ENCODE peak calls at places on chromosomes 7 and 10, in ten cellular contexts. V, G, D, Y, O, A, F, L, H and E are unnamed samples.

GRCh38 chr10:101558206-101558605 is 29.9 kb downstream of the POLL start:
- DNase-seq in V (no peak), G (no peak), D (no peak), Y (no peak), O (no peak), A (no peak), F (peak), L (no peak), H (peak), E (no peak)

GRCh38 chr10:58956926-58957325 is 219.5 kb upstream of the PHYHIPL start:
- DNase-seq in V (no peak), G (peak), D (peak), Y (no peak), O (no peak), A (no peak), F (no peak), L (no peak), H (no peak), E (no peak)

GRCh38 chr7:35003679-35004278 is 33.5 kb downstream of the DPY19L1 start:
- DNase-seq in V (peak), G (peak), D (peak), Y (no peak), O (no peak), A (no peak), F (peak), L (peak), H (no peak), E (peak)

GRCh38 chr10:117477961-117478670 is 64.4 kb upstream of the EMX2 start:
- DNase-seq in V (peak), G (peak), D (peak), Y (peak), O (no peak), A (no peak), F (peak), L (peak), H (no peak), E (peak)

GRCh38 chr7:128879939-128880746 is 17.5 kb downstream of the ATP6V1F start:
- DNase-seq in V (peak), G (no peak), D (peak), Y (peak), O (no peak), A (peak), F (peak), L (peak), H (no peak), E (peak)

GRCh38 chr10:109504401-109504800 is 418.9 kb downstream of the XPNPEP1 start:
- DNase-seq in V (no peak), G (no peak), D (no peak), Y (no peak), O (no peak), A (no peak), F (no peak), L (no peak), H (no peak), E (no peak)

GRCh38 chr10:88565072-88565471 is 18.0 kb downstream of the RNLS start:
- DNase-seq in V (no peak), G (peak), D (no peak), Y (no peak), O (peak), A (peak), F (peak), L (peak), H (peak), E (no peak)

GRCh38 chr10:109977382-109977806 is 30.4 kb upstream of the ADD3 start:
- DNase-seq in V (no peak), G (no peak), D (peak), Y (no peak), O (no peak), A (no peak), F (no peak), L (no peak), H (no peak), E (no peak)

GRCh38 chr10:116787893-116788665 is 45.7 kb upstream of the HSPA12A start:
- DNase-seq in V (peak), G (peak), D (peak), Y (peak), O (peak), A (peak), F (peak), L (peak), H (peak), E (peak)

GRCh38 chr10:51063659-51064535 is 10.4 kb upstream of the PRKG1 start:
- DNase-seq in V (no peak), G (peak), D (peak), Y (peak), O (peak), A (peak), F (peak), L (peak), H (peak), E (no peak)

GRCh38 chr10:3091346-3091787 is 24.0 kb downstream of the PFKP start:
- DNase-seq in V (no peak), G (peak), D (peak), Y (no peak), O (no peak), A (no peak), F (peak), L (peak), H (no peak), E (peak)

GRCh38 chr10:49592726-49593563 is 17.2 kb upstream of the SLC18A3 start:
- DNase-seq in V (peak), G (peak), D (no peak), Y (peak), O (peak), A (peak), F (peak), L (peak), H (peak), E (peak)

GRCh38 chr7:40922316-40922670 is 780.6 kb downstream of the INHBA start:
- DNase-seq in V (no peak), G (no peak), D (peak), Y (no peak), O (no peak), A (no peak), F (peak), L (no peak), H (no peak), E (peak)

GRCh38 chr7:12674861-12675260 is 12.6 kb upstream of the ARL4A start:
- DNase-seq in V (peak), G (no peak), D (no peak), Y (peak), O (peak), A (peak), F (peak), L (peak), H (peak), E (no peak)

GRCh38 chr7:85587777-85588176 is 400.9 kb upstream of the SEMA3D start:
- DNase-seq in V (no peak), G (no peak), D (no peak), Y (no peak), O (no peak), A (no peak), F (no peak), L (no peak), H (no peak), E (no peak)

GRCh38 chr10:124678566-124679240 is 65.5 kb downstream of the FAM53B start:
- DNase-seq in V (no peak), G (no peak), D (no peak), Y (no peak), O (no peak), A (no peak), F (no peak), L (no peak), H (no peak), E (no peak)

GRCh38 chr7:713488-714230 is 12.8 kb upstream of the DNAAF5 start:
- DNase-seq in V (no peak), G (no peak), D (no peak), Y (no peak), O (no peak), A (no peak), F (no peak), L (no peak), H (no peak), E (no peak)

GRCh38 chr10:100978121-100978895 is 9.0 kb downstream of the MRPL43 start:
- DNase-seq in V (no peak), G (no peak), D (no peak), Y (no peak), O (no peak), A (no peak), F (no peak), L (no peak), H (no peak), E (no peak)

GRCh38 chr7:154423219-154423618 is 371.0 kb downstream of the DPP6 start:
- DNase-seq in V (no peak), G (no peak), D (no peak), Y (no peak), O (no peak), A (no peak), F (no peak), L (no peak), H (no peak), E (no peak)

GRCh38 chr10:96043895-96044580 is 655 bp downstream of the CCNJ start:
- DNase-seq in V (peak), G (no peak), D (peak), Y (peak), O (peak), A (peak), F (peak), L (peak), H (peak), E (peak)

GRCh38 chr10:26460736-26461135 is 22.6 kb downstream of the APBB1IP start:
- DNase-seq in V (no peak), G (no peak), D (no peak), Y (no peak), O (no peak), A (no peak), F (no peak), L (no peak), H (no peak), E (no peak)

GRCh38 chr7:18798018-18798906 is 302.7 kb downstream of the HDAC9 start:
- DNase-seq in V (no peak), G (no peak), D (peak), Y (no peak), O (no peak), A (no peak), F (no peak), L (no peak), H (no peak), E (no peak)

GRCh38 chr7:29105191-29105590 is 41.1 kb downstream of the CPVL start:
- DNase-seq in V (no peak), G (peak), D (no peak), Y (no peak), O (no peak), A (no peak), F (peak), L (no peak), H (no peak), E (no peak)

GRCh38 chr10:66353422-66353821 is 572.4 kb upstream of the LRRTM3 start:
- DNase-seq in V (no peak), G (no peak), D (no peak), Y (no peak), O (no peak), A (no peak), F (no peak), L (no peak), H (no peak), E (no peak)

GRCh38 chr10:14588084-14588937 is 186.4 kb downstream of the FAM107B start:
- DNase-seq in V (no peak), G (no peak), D (peak), Y (no peak), O (no peak), A (no peak), F (no peak), L (peak), H (no peak), E (peak)

GRCh38 chr10:129467346-129468119 is 492 bp downstream of the MGMT start:
- DNase-seq in V (no peak), G (no peak), D (no peak), Y (no peak), O (peak), A (no peak), F (peak), L (peak), H (no peak), E (no peak)

DNA sequence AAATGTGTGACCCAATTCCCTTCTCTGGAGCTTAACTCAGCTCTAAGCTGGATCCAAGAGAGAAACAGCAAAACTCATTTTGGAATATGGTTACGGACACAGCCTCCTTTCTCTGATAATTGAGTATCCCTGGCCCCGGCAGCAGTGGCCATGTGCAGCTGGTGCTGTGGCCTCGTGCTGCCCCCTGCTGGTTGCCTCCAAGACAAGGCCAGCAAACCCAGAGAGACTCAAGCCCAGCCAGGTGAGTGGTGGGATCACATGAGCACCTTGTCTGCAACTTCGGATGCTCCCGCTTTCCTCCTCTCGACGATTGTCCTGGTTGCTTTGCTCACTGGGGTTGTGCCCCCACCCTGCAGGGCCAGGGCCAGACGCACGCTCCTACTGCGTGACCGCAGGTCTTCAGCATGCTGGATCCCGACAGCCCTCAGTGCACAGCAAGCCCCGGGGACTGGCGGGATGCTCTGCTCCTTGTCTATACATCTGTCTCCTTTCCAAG is 19.4 kb downstream of the SFTPD start:
- DNase-seq in V (peak), G (peak), D (peak), Y (peak), O (peak), A (peak), F (peak), L (peak), H (peak), E (no peak)
- H2AFZ ChIP-seq in V (peak), G (peak), D (peak), Y (peak), O (no peak), A (no peak), F (peak), L (no peak), H (no peak), E (no peak)

DNA sequence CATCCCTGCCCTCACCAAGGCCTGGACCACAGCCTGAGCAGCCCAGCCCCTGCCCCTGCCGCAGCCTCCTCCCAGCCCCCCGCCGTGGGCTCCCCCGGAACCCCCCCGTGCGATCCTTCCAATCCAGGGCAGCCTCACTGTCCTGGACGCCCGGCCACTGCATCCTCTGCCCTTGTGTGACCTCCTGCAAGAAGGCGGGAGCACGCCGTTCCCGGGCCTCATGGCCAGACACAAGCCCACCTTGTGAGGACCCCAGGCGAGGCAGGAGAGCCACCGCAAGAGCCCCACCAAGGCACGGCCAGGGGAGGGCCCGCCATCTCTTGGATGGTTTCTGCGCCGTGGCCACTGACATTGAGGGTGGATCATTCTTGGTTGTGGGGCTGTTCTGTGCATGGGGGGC is 7.8 kb upstream of the LFNG start:
- DNase-seq in V (no peak), G (no peak), D (no peak), Y (no peak), O (no peak), A (no peak), F (no peak), L (no peak), H (no peak), E (no peak)
- H2AFZ ChIP-seq in V (no peak), G (no peak), D (no peak), Y (no peak), O (peak), A (no peak), F (no peak), L (peak), H (peak), E (no peak)

DNA sequence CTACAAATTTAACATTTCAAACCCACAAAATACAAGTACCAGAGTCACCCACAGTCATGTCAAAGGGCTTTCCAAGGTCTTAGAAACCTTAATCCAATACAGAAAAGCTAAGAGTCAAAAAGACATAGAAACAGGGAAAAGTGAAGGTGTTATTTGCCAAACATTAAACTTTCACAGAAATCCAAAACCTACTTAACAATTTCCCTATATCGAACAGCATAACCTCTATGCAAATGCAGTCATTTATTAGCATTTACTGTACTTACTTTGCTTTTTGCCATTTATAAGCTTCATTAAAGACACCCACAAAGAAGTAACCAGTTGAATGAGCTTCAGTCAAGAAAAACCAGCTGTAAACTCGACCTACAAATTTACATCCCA is 1.6 kb downstream of the PANK1 start:
- DNase-seq in V (no peak), G (no peak), D (no peak), Y (no peak), O (no peak), A (no peak), F (no peak), L (no peak), H (no peak), E (no peak)
- H2AFZ ChIP-seq in V (peak), G (peak), D (peak), Y (peak), O (peak), A (peak), F (peak), L (peak), H (no peak), E (peak)

DNA sequence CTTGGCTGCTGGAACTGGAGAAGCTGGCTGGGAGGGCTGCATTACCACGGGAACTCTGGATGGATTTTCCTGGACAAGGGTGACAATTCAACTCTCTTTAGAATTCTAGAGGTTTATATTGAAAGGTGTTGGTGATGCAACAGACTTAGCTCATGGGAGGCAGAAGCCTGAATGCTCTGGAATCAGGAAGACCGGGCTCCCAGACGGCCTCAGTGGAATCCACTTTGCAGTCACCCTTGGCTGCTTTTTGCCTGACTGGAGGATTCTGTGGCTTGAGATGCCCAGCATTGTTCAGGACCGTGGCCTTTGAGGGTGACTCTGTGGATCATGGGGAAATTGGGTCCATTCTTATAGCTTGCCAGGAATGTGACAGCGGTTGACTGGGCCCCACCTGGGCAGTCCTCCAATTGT is 32.3 kb downstream of the PYROXD2 start:
- DNase-seq in V (no peak), G (no peak), D (no peak), Y (no peak), O (no peak), A (no peak), F (no peak), L (no peak), H (no peak), E (no peak)
- H2AFZ ChIP-seq in V (no peak), G (no peak), D (no peak), Y (no peak), O (no peak), A (no peak), F (no peak), L (no peak), H (no peak), E (no peak)

GRCh38 chr10:62788861-62789467 is 15.6 kb upstream of the ADO start:
- DNase-seq in V (no peak), G (no peak), D (peak), Y (no peak), O (no peak), A (no peak), F (no peak), L (no peak), H (no peak), E (no peak)
- H2AFZ ChIP-seq in V (no peak), G (no peak), D (no peak), Y (peak), O (no peak), A (no peak), F (no peak), L (no peak), H (no peak), E (no peak)

GRCh38 chr7:137981668-137982067 is 20.2 kb downstream of the CREB3L2 start:
- DNase-seq in V (no peak), G (no peak), D (no peak), Y (peak), O (peak), A (no peak), F (no peak), L (no peak), H (peak), E (no peak)

GRCh38 chr7:137983308-137984008 is 18.4 kb downstream of the CREB3L2 start:
- DNase-seq in V (no peak), G (no peak), D (peak), Y (no peak), O (no peak), A (no peak), F (no peak), L (peak), H (no peak), E (no peak)

GRCh38 chr7:137978464-137979237 is 23.2 kb downstream of the CREB3L2 start:
- DNase-seq in V (peak), G (peak), D (peak), Y (no peak), O (no peak), A (no peak), F (peak), L (peak), H (no peak), E (peak)

GRCh38 chr7:137980308-137980707 is 21.6 kb downstream of the CREB3L2 start:
- DNase-seq in V (no peak), G (no peak), D (no peak), Y (no peak), O (no peak), A (no peak), F (no peak), L (no peak), H (no peak), E (no peak)

GRCh38 chr7:137981175-137981574 is 20.7 kb downstream of the CREB3L2 start:
- DNase-seq in V (no peak), G (no peak), D (peak), Y (no peak), O (no peak), A (no peak), F (no peak), L (no peak), H (no peak), E (no peak)
- H2AFZ ChIP-seq in V (no peak), G (no peak), D (no peak), Y (no peak), O (no peak), A (peak), F (no peak), L (no peak), H (no peak), E (no peak)

GRCh38 chr7:31516680-31517079 is 2.8 kb downstream of the ITPRID1 start:
- DNase-seq in V (no peak), G (no peak), D (no peak), Y (no peak), O (no peak), A (no peak), F (no peak), L (no peak), H (no peak), E (no peak)

GRCh38 chr7:31517513-31517912 is 3.6 kb downstream of the ITPRID1 start:
- DNase-seq in V (no peak), G (no peak), D (no peak), Y (no peak), O (no peak), A (no peak), F (no peak), L (no peak), H (no peak), E (no peak)

GRCh38 chr7:31513790-31514189 is at the start of gene ITPRID1:
- DNase-seq in V (no peak), G (no peak), D (no peak), Y (no peak), O (no peak), A (no peak), F (no peak), L (no peak), H (no peak), E (no peak)

GRCh38 chr7:31518766-31519165 is 4.9 kb downstream of the ITPRID1 start:
- DNase-seq in V (no peak), G (no peak), D (no peak), Y (no peak), O (no peak), A (no peak), F (no peak), L (no peak), H (no peak), E (no peak)

DNA sequence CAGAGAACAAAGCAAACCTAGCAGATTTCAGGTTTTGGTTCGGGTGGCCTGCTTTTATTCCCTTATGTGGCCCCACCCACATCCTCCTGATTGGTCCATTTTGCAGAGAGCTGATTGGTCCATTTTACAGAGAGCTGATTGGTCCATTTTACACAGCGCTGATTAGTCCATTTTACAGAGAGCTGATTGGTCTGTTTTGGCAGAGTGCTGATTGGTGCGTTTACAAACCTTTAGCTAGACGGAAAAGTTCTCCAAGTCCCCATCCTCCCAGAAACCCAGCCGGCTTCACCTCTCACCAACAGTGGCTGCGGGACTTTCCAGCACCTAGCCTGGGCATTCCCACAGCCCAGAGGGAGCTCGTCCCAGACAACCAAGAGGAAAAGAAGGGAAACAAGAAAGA is 3.2 kb downstream of the ITPRID1 start:
- DNase-seq in V (no peak), G (no peak), D (no peak), Y (no peak), O (no peak), A (no peak), F (no peak), L (no peak), H (no peak), E (no peak)
- H2AFZ ChIP-seq in V (no peak), G (no peak), D (no peak), Y (no peak), O (no peak), A (peak), F (no peak), L (no peak), H (no peak), E (no peak)

GRCh38 chr7:50342616-50343114 is 38.1 kb downstream of the IKZF1 start:
- DNase-seq in V (no peak), G (no peak), D (no peak), Y (peak), O (no peak), A (no peak), F (no peak), L (no peak), H (no peak), E (no peak)
- H2AFZ ChIP-seq in V (no peak), G (no peak), D (peak), Y (peak), O (no peak), A (no peak), F (no peak), L (no peak), H (no peak), E (no peak)

GRCh38 chr7:17147409-17147808 is 151.0 kb upstream of the AHR start:
- DNase-seq in V (no peak), G (no peak), D (no peak), Y (no peak), O (no peak), A (no peak), F (no peak), L (no peak), H (no peak), E (no peak)
- H2AFZ ChIP-seq in V (no peak), G (no peak), D (no peak), Y (no peak), O (no peak), A (no peak), F (no peak), L (no peak), H (no peak), E (no peak)